ENCODE peak calls at places on chromosomes 5 and 9, in seven cellular contexts. W is fibroblast of lung, L is hepatocyte, T is A549, X is neuronal stem cell, I is H1, S is neural progenitor cell. Z is an unnamed sample. For H3K4me1, the result is how much of the 10 kb centered on the place peaks cover.

GRCh38 chr5:94281402-94281801 is 337.0 kb downstream of the KIAA0825 start:
- DNase-seq in L (no peak), X (no peak), W (no peak), I (no peak), S (peak), T (no peak), Z (no peak)

GRCh38 chr9:77016526-77017504 is 2.6 kb upstream of the FOXB2 start:
- DNase-seq in I (peak), L (no peak), T (no peak), W (no peak), S (peak), X (peak), Z (no peak)

GRCh38 chr5:128154943-128155342 is 71.4 kb downstream of the SLC12A2 start:
- DNase-seq in X (no peak), L (no peak), S (no peak), T (no peak), I (no peak), W (peak), Z (no peak)

GRCh38 chr9:91100878-91101450 is 260.8 kb downstream of the AUH start:
- DNase-seq in L (no peak), T (no peak), W (peak), S (no peak), X (no peak), I (no peak), Z (no peak)

GRCh38 chr9:98101868-98102273 is 17.2 kb downstream of the TRIM14 start:
- DNase-seq in T (no peak), X (no peak), I (no peak), S (peak), L (no peak), W (no peak), Z (no peak)

GRCh38 chr9:37972346-37972745 is 68.4 kb upstream of the SLC25A51 start:
- DNase-seq in S (peak), L (peak), X (no peak), I (no peak), W (peak), T (no peak), Z (no peak)

GRCh38 chr9:80540387-80540786 is 968.6 kb downstream of the TLE4 start:
- DNase-seq in L (no peak), I (no peak), X (no peak), S (no peak), W (no peak), T (no peak), Z (no peak)

GRCh38 chr5:158609729-158610128 is 490.0 kb downstream of the EBF1 start:
- DNase-seq in L (no peak), T (no peak), I (no peak), W (no peak), S (no peak), X (no peak), Z (no peak)

GRCh38 chr5:126777257-126777973 is 479 bp downstream of the LMNB1 start:
- DNase-seq in L (peak), W (peak), I (no peak), T (no peak), S (peak), X (peak), Z (no peak)

GRCh38 chr5:37918420-37918819 is 78.6 kb upstream of the GDNF start:
- DNase-seq in S (no peak), I (no peak), L (no peak), W (peak), X (no peak), T (no peak), Z (no peak)

GRCh38 chr5:59007460-59008063 is 424.7 kb downstream of the RAB3C start:
- DNase-seq in W (peak), X (no peak), I (no peak), S (peak), L (no peak), T (no peak), Z (no peak)

GRCh38 chr9:20512106-20512505 is 110.2 kb downstream of the MLLT3 start:
- DNase-seq in I (no peak), W (peak), L (no peak), X (no peak), S (no peak), T (peak), Z (no peak)

GRCh38 chr5:76521240-76521758 is 101.9 kb downstream of the F2RL2 start:
- DNase-seq in X (no peak), W (peak), S (no peak), T (no peak), I (no peak), L (no peak), Z (no peak)

GRCh38 chr5:118723021-118723338 is 265.4 kb downstream of the DTWD2 start:
- DNase-seq in I (no peak), T (no peak), L (no peak), S (no peak), X (no peak), W (no peak), Z (no peak)

GRCh38 chr9:121246821-121247511 is 21.0 kb upstream of the GSN start:
- DNase-seq in I (no peak), X (no peak), T (no peak), L (no peak), W (peak), S (no peak), Z (no peak)

GRCh38 chr9:121253821-121254471 is 14.0 kb upstream of the GSN start:
- DNase-seq in T (no peak), W (no peak), S (no peak), X (no peak), L (no peak), I (no peak), Z (no peak)

GRCh38 chr9:121249563-121249962 is 18.4 kb upstream of the GSN start:
- DNase-seq in T (no peak), L (no peak), I (no peak), S (no peak), X (no peak), W (no peak), Z (no peak)

GRCh38 chr9:121253162-121253561 is 14.8 kb upstream of the GSN start:
- DNase-seq in L (no peak), W (no peak), S (no peak), X (no peak), I (no peak), T (no peak), Z (no peak)

DNA sequence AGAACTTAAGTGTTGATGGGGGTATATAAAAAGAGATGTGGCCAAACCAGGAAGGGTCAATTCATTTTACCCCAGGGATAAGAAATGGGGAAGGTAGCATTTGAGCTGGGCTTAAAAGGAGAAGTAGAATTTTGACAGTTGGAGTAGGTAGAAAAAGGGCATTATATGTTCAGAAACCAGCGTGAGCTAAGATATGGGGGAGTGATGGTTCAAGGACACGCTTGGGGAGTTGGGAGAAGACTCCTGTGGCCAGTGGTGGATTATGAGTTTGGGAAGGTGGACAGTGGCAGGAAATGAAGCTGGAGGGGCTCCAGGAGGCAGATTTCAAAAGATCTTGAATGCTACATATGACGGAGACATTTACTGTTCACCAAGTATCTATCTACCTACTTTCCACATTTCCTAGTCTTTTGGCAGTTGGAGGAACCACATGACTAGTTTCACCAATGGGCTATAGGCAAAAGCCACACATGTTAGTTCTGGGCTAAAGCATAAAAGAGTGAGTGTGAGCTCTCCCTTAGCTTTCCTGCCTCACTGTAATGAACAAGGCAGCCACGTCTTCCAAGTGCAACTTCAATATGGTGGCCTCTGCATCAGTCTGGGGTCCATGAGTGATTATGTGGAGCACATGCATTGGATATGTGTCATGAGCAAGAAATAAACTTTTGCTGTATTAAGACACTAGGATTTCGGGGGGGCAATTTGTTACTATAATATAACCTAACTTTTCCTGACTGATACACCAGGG is 15.7 kb upstream of the GSN start:
- DNase-seq in I (no peak), L (no peak), W (no peak), T (no peak), X (no peak), S (no peak), Z (no peak)
- H3K4me1 ChIP-seq in I (under half), L (under half), W (under half), T (under half), X (under half), S (under half), Z (under half)

GRCh38 chr5:157559301-157559700 is 16.3 kb downstream of the ADAM19 start:
- DNase-seq in S (no peak), X (no peak), I (no peak), L (peak), T (no peak), W (peak), Z (peak)
- H3K4me2 ChIP-seq in S (no peak), X (no peak), I (no peak), L (no peak), T (peak), W (no peak), Z (no peak)

DNA sequence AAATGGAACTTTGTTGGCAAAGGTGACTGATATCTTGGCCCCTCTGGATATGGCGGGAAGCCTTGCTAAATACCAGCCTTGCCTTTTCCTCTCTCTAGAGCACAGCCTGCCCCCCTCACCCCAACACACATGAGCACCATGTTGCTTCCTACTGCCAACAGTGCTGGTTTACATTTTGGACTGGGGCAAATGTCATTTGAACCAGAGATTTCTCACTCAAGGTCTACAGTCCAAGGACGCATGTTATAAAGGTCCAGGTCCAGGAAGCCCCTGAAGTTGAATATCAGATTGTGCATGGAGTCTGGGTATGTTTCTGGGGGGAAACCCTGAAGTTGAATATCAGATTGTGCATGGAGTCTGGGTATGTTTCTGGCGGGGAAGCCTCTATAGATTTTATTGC is 19.9 kb downstream of the NEURL1B start:
- DNase-seq in S (no peak), X (no peak), W (no peak), L (no peak), I (no peak), T (no peak), Z (no peak)
- H3K4me1 ChIP-seq in S (under half), X (under half), W (under half), L (under half), I (under half), T (under half), Z (under half)

DNA sequence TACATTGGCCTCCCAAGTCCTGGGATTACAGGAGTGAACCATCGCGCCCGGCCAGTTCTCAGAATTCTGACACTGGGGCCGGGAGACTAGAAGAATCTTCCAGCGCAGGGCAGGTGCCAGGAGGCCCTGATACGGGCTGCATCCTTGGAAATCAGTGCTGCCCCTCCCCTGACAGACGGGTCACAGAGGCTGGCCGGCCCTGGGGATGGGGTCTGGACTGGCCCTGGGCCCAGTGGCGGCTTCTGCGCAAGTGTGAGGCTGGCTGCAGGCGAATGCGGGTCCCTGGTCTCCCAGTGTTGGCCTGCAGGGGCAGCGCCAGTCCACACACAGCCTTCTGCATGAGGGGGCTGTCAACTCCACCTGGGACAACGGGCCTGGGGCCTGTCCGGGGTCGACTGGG is 831 bp upstream of the TBC1D9B start:
- DNase-seq in X (no peak), T (no peak), L (no peak), W (no peak), I (peak), S (peak), Z (no peak)
- H3K4me2 ChIP-seq in X (no peak), T (no peak), L (peak), W (no peak), I (peak), S (no peak), Z (no peak)

GRCh38 chr5:134097221-134097620 is 17.3 kb upstream of the TCF7 start:
- DNase-seq in I (no peak), L (no peak), T (no peak), X (no peak), W (no peak), S (peak), Z (no peak)
- H3K4me1 ChIP-seq in I (under half), L (under half), T (under half), X (under half), W (under half), S (under half), Z (under half)

GRCh38 chr5:150022681-150023080 is 22.1 kb downstream of the HMGXB3 start:
- DNase-seq in L (no peak), I (no peak), T (no peak), X (no peak), W (no peak), S (no peak), Z (no peak)
- H3K4me2 ChIP-seq in L (no peak), I (no peak), T (peak), X (no peak), W (no peak), S (no peak), Z (peak)